ENCODE peak calls at places on chromosomes 5 and 9, in ten cellular contexts. G is GM23248; W is LoVo; U is RWPE1; D is neural crest cell; L is RPMI7951; X is upper lobe of right lung; F is fibroblast of mammary gland; V is BJ; I is CD4-positive, alpha-beta memory T cell. B is an unnamed sample.

GRCh38 chr9:36039696-36040095 is 3.0 kb downstream of the RECK start:
- DNase-seq in G (peak), W (no peak), U (no peak), D (no peak), L (peak), X (no peak), F (peak), V (no peak), I (no peak), B (no peak)

GRCh38 chr9:13213337-13213736 is 66.2 kb downstream of the MPDZ start:
- DNase-seq in G (peak), W (no peak), U (peak), D (no peak), L (peak), X (no peak), F (peak), V (no peak), I (no peak), B (peak)

GRCh38 chr9:19768798-19769197 is 20.0 kb downstream of the SLC24A2 start:
- DNase-seq in G (no peak), W (no peak), U (peak), D (no peak), L (no peak), X (no peak), F (no peak), V (no peak), I (no peak), B (no peak)

GRCh38 chr5:107285772-107286171 is 385.0 kb downstream of the EFNA5 start:
- DNase-seq in G (no peak), W (no peak), U (no peak), D (no peak), L (no peak), X (no peak), F (peak), V (no peak), I (no peak), B (no peak)

GRCh38 chr5:157108961-157109360 is at the start of gene HAVCR2:
- DNase-seq in G (no peak), W (no peak), U (no peak), D (no peak), L (no peak), X (peak), F (no peak), V (no peak), I (peak), B (no peak)

GRCh38 chr9:114409103-114409780 is 21.5 kb upstream of the AKNA start:
- DNase-seq in G (peak), W (no peak), U (no peak), D (no peak), L (peak), X (no peak), F (no peak), V (no peak), I (no peak), B (no peak)

GRCh38 chr5:88860501-88860900 is 22.5 kb downstream of the MEF2C start:
- DNase-seq in G (peak), W (no peak), U (no peak), D (no peak), L (no peak), X (no peak), F (peak), V (no peak), I (no peak), B (no peak)

GRCh38 chr9:101674165-101674564 is 64.3 kb downstream of the GRIN3A start:
- DNase-seq in G (no peak), W (no peak), U (no peak), D (no peak), L (no peak), X (no peak), F (no peak), V (no peak), I (no peak), B (no peak)

GRCh38 chr9:133761641-133762248 is 23.6 kb upstream of the SARDH start:
- DNase-seq in G (no peak), W (no peak), U (no peak), D (no peak), L (no peak), X (peak), F (no peak), V (no peak), I (no peak), B (no peak)

GRCh38 chr5:172700686-172701324 is 59.7 kb downstream of the NEURL1B start:
- DNase-seq in G (no peak), W (no peak), U (no peak), D (no peak), L (no peak), X (no peak), F (no peak), V (no peak), I (no peak), B (peak)

GRCh38 chr9:93081931-93082330 is 14.1 kb upstream of the CARD19 start:
- DNase-seq in G (peak), W (no peak), U (no peak), D (no peak), L (peak), X (no peak), F (peak), V (no peak), I (no peak), B (no peak)

GRCh38 chr9:89615661-89616060 is 10.8 kb downstream of the GADD45G start:
- DNase-seq in G (no peak), W (no peak), U (no peak), D (no peak), L (no peak), X (no peak), F (no peak), V (no peak), I (no peak), B (no peak)

B was measured in NCI-H146.